ENCODE peak calls at places on chromosomes 6 and 20, in nine cellular contexts. N is mammary epithelial cell, A is ovary, L is ascending aorta, I is spleen, Y is glutamatergic neuron, P is stomach, U is PC-3, J is Panc1. Q is an unnamed sample.

GRCh38 chr6:1864496-1864895 is 254.8 kb downstream of the FOXC1 start:
- DNase-seq in N (no peak), A (no peak), L (no peak), I (no peak), Y (no peak), P (no peak), U (no peak), J (no peak), Q (no peak)

GRCh38 chr6:133892444-133893323 is 3.8 kb downstream of the TCF21 start:
- DNase-seq in N (no peak), A (peak), L (no peak), I (no peak), Y (peak), P (no peak), U (no peak), J (no peak), Q (no peak)

GRCh38 chr20:35551485-35551884 is 9.6 kb downstream of the ERGIC3 start:
- DNase-seq in N (no peak), A (no peak), L (no peak), I (peak), Y (no peak), P (no peak), U (no peak), J (no peak), Q (no peak)

GRCh38 chr6:1787894-1788293 is 178.2 kb downstream of the FOXC1 start:
- DNase-seq in N (peak), A (peak), L (peak), I (no peak), Y (no peak), P (no peak), U (no peak), J (no peak), Q (peak)

GRCh38 chr6:3317741-3318211 is 59.0 kb downstream of the PSMG4 start:
- DNase-seq in N (no peak), A (no peak), L (no peak), I (peak), Y (no peak), P (peak), U (no peak), J (no peak), Q (no peak)

GRCh38 chr6:170160031-170160627 is 130.7 kb downstream of the DLL1 start:
- DNase-seq in N (no peak), A (peak), L (no peak), I (peak), Y (no peak), P (no peak), U (no peak), J (no peak), Q (no peak)

GRCh38 chr20:4608861-4609260 is 112.8 kb upstream of the PRND start:
- DNase-seq in N (no peak), A (no peak), L (peak), I (no peak), Y (no peak), P (no peak), U (no peak), J (no peak), Q (no peak)

GRCh38 chr20:58504566-58504965 is 10.6 kb downstream of the APCDD1L start:
- DNase-seq in N (no peak), A (no peak), L (no peak), I (no peak), Y (no peak), P (peak), U (no peak), J (no peak), Q (no peak)

GRCh38 chr20:53984354-53984753 is 86.0 kb downstream of the BCAS1 start:
- DNase-seq in N (no peak), A (no peak), L (no peak), I (no peak), Y (no peak), P (no peak), U (no peak), J (no peak), Q (no peak)

GRCh38 chr20:23268792-23269354 is 81.7 kb upstream of the NXT1 start:
- DNase-seq in N (no peak), A (no peak), L (no peak), I (peak), Y (no peak), P (no peak), U (no peak), J (no peak), Q (no peak)

GRCh38 chr6:30902709-30903108 is 5.3 kb upstream of the GTF2H4 start:
- DNase-seq in N (no peak), A (no peak), L (no peak), I (no peak), Y (no peak), P (no peak), U (no peak), J (no peak), Q (no peak)

GRCh38 chr6:110979565-110980096 is 2.2 kb upstream of the RPF2 start:
- DNase-seq in N (no peak), A (no peak), L (no peak), I (no peak), Y (no peak), P (no peak), U (no peak), J (no peak), Q (no peak)

GRCh38 chr6:110980227-110980626 is 1.6 kb upstream of the RPF2 start:
- DNase-seq in N (no peak), A (no peak), L (no peak), I (no peak), Y (no peak), P (no peak), U (no peak), J (no peak), Q (no peak)

GRCh38 chr6:110980648-110981047 is 1.2 kb upstream of the RPF2 start:
- DNase-seq in N (no peak), A (no peak), L (no peak), I (no peak), Y (no peak), P (no peak), U (no peak), J (no peak), Q (no peak)

GRCh38 chr6:110971458-110971857 is 10.4 kb upstream of the RPF2 start:
- DNase-seq in N (no peak), A (no peak), L (no peak), I (no peak), Y (no peak), P (no peak), U (no peak), J (no peak), Q (peak)

GRCh38 chr6:110976575-110976974 is 5.3 kb upstream of the RPF2 start:
- DNase-seq in N (no peak), A (no peak), L (no peak), I (no peak), Y (no peak), P (no peak), U (no peak), J (no peak), Q (no peak)
- TF ChIP-seq CTCF in N (no peak), A (no peak), L (no peak), I (no peak), Y (no peak), P (no peak), U (no peak), J (no peak), Q (no peak)

GRCh38 chr20:17657079-17657825 is 24.8 kb downstream of the RRBP1 start:
- DNase-seq in N (no peak), A (no peak), L (no peak), I (peak), Y (peak), P (no peak), U (no peak), J (no peak), Q (no peak)

GRCh38 chr20:17655865-17656489 is 26.1 kb downstream of the RRBP1 start:
- DNase-seq in N (peak), A (no peak), L (no peak), I (peak), Y (no peak), P (no peak), U (peak), J (no peak), Q (peak)

GRCh38 chr20:17654649-17655285 is 27.3 kb downstream of the RRBP1 start:
- DNase-seq in N (no peak), A (no peak), L (no peak), I (peak), Y (peak), P (no peak), U (peak), J (no peak), Q (peak)

GRCh38 chr20:17653835-17654648 is 28.0 kb downstream of the RRBP1 start:
- DNase-seq in N (no peak), A (no peak), L (no peak), I (peak), Y (no peak), P (no peak), U (no peak), J (no peak), Q (no peak)

GRCh38 chr20:17655286-17655651 is 26.8 kb downstream of the RRBP1 start:
- DNase-seq in N (no peak), A (no peak), L (no peak), I (peak), Y (no peak), P (no peak), U (no peak), J (no peak), Q (no peak)
- TF ChIP-seq CTCF in N (no peak), A (no peak), L (no peak), I (no peak), Y (no peak), P (no peak), U (peak), J (peak), Q (no peak)

DNA sequence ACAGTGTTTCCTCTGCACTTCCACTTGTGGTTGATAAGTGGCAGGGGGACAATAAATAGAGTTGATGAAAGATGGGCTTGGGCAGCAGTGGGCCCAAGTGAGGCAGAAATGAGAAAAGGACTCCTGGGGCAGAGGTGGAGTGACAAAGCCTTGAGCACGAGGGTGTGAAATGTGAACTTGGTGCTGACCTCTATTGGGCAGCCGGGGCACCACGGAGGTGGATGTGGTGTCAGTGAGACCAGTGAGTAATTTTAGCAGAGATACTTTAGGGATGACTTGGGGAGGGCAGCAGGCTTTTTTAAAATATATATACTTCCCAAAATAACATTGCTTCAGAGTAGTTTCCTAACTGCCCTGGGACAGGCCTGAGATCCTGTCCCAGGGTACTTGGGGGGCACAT is 30.6 kb upstream of the MYLK2 start:
- DNase-seq in N (peak), A (no peak), L (no peak), I (no peak), Y (peak), P (no peak), U (no peak), J (no peak), Q (no peak)
- TF ChIP-seq CTCF in N (no peak), A (no peak), L (no peak), I (no peak), Y (peak), P (no peak), U (peak), J (peak), Q (no peak)

DNA sequence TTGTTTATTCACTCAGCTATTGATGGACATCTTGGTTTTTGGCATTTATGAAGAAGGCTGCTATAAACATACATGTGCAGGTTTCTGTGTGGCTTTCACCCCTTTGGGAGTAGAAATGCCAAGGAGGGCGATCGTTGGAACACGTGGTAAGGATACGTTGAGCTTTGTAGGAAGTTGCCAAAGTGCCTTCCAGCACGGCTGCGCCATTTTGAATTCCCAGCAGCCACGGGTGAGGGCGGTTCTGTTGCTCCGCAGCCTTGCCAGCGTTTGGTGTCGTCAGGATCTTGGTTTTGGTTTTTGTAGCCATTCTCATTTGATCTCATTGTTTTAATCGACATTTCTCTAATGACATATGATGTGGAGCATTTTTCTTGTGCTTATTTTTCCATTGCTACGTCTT is 21.8 kb downstream of the NTSR1 start:
- DNase-seq in N (no peak), A (no peak), L (no peak), I (no peak), Y (no peak), P (no peak), U (no peak), J (no peak), Q (no peak)
- TF ChIP-seq CTCF in N (no peak), A (no peak), L (no peak), I (no peak), Y (no peak), P (no peak), U (no peak), J (no peak), Q (no peak)

GRCh38 chr6:105179244-105180065 is at the start of gene POPDC3:
- DNase-seq in N (peak), A (peak), L (no peak), I (no peak), Y (peak), P (peak), U (peak), J (no peak), Q (peak)
- TF ChIP-seq CTCF in N (no peak), A (no peak), L (no peak), I (no peak), Y (no peak), P (no peak), U (no peak), J (no peak), Q (no peak)

DNA sequence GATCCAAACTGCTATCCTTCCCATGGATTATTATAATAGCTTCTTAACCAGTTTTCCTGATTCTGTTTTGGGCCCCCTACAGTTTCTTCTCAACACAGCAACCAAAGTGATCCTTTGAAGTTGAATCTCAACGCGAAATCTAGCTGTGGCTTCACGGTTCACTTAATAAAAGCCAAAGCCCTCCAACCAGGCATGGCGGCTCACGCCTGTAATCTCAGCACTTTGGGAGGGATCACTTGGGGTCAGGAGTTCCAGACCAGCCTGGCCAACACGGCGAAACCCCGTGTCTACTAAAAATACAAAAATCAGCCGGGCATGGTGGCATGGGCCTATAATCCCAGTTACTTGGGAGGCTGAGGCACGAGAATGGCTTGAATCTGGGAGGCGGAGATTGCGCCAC is 3.3 kb downstream of the RMND1 start:
- DNase-seq in N (no peak), A (no peak), L (no peak), I (no peak), Y (no peak), P (no peak), U (no peak), J (no peak), Q (no peak)
- TF ChIP-seq CTCF in N (no peak), A (no peak), L (no peak), I (no peak), Y (peak), P (no peak), U (no peak), J (no peak), Q (no peak)

DNA sequence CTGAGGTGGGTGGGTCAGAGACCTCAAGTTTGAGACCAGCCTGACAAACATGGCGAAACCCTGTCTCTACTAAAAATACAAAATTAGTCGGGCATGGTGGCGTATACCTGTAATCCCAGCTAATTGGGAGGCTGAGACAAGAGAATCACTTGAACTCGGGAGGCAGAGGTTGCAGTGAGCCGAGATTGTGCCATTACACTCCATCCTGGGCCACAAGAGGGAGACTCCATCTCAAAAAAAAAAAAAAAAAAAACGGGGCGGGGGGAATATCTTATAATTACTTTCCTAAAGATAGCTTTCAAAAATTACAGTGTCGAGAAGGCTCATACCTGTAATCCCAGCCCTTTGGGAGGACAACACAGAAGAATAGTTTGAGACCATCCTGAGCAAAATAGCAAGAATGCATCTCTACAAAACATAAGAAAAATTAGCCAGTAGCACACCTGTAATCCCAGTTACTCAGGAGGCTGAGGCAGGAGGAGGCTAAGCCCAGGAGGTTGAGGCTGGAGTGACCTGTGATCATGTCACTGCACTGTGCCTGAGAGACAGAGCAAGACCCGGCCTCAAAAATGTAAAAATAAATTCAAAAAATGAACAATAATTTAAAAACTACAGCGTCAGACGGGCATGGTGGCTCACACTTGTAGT is 25.8 kb downstream of the CBFA2T2 start:
- DNase-seq in N (no peak), A (no peak), L (no peak), I (no peak), Y (no peak), P (no peak), U (peak), J (no peak), Q (peak)
- TF ChIP-seq CTCF in N (peak), A (no peak), L (peak), I (no peak), Y (peak), P (no peak), U (peak), J (peak), Q (peak)

GRCh38 chr20:13322621-13323020 is 101.5 kb downstream of the ISM1 start:
- DNase-seq in N (no peak), A (no peak), L (no peak), I (no peak), Y (no peak), P (no peak), U (no peak), J (no peak), Q (no peak)

GRCh38 chr20:13325796-13326340 is 104.8 kb downstream of the ISM1 start:
- DNase-seq in N (no peak), A (no peak), L (no peak), I (no peak), Y (no peak), P (no peak), U (no peak), J (no peak), Q (no peak)

GRCh38 chr20:13321416-13321815 is 100.3 kb downstream of the ISM1 start:
- DNase-seq in N (no peak), A (no peak), L (no peak), I (no peak), Y (no peak), P (no peak), U (no peak), J (no peak), Q (no peak)

GRCh38 chr20:13322198-13322597 is 101.1 kb downstream of the ISM1 start:
- DNase-seq in N (no peak), A (no peak), L (no peak), I (no peak), Y (no peak), P (no peak), U (no peak), J (no peak), Q (no peak)

DNA sequence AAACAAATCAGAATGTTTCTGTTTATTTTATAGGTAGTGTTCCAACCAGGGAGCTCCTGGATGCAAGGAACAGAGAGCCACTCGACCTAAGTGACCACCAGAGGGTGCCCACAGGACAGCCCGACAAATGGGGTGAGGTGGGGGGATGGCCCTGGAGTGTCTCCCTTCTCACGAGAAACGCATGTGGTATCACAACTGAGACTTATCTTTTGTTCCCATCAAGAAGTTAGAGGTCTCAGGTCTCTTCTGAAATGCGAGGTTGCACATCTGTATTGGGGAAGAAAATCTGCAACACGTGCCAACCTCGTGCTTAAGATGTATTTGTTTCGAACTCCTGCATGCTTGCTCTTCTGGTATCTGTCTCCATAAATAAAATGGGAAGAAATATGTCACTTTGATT is 104.0 kb downstream of the ISM1 start:
- DNase-seq in N (no peak), A (no peak), L (no peak), I (no peak), Y (peak), P (no peak), U (peak), J (no peak), Q (peak)
- TF ChIP-seq CTCF in N (peak), A (no peak), L (peak), I (no peak), Y (peak), P (no peak), U (peak), J (peak), Q (peak)

GRCh38 chr6:55175778-55176084 is 1.4 kb downstream of the HCRTR2 start:
- DNase-seq in N (no peak), A (no peak), L (no peak), I (no peak), Y (no peak), P (no peak), U (no peak), J (no peak), Q (no peak)
- TF ChIP-seq CTCF in N (no peak), A (no peak), L (no peak), I (no peak), Y (no peak), P (no peak), U (no peak), J (no peak), Q (no peak)

GRCh38 chr6:56714982-56715456 is 72.3 kb upstream of the DST start:
- DNase-seq in N (peak), A (no peak), L (peak), I (no peak), Y (no peak), P (no peak), U (peak), J (no peak), Q (peak)

GRCh38 chr6:56710967-56711366 is 68.3 kb upstream of the DST start:
- DNase-seq in N (no peak), A (no peak), L (no peak), I (no peak), Y (no peak), P (no peak), U (no peak), J (no peak), Q (no peak)

GRCh38 chr6:56716229-56716628 is 73.5 kb upstream of the DST start:
- DNase-seq in N (no peak), A (no peak), L (no peak), I (no peak), Y (no peak), P (no peak), U (no peak), J (no peak), Q (no peak)

GRCh38 chr6:56713285-56713684 is 70.6 kb upstream of the DST start:
- DNase-seq in N (peak), A (no peak), L (peak), I (no peak), Y (no peak), P (peak), U (peak), J (peak), Q (peak)

DNA sequence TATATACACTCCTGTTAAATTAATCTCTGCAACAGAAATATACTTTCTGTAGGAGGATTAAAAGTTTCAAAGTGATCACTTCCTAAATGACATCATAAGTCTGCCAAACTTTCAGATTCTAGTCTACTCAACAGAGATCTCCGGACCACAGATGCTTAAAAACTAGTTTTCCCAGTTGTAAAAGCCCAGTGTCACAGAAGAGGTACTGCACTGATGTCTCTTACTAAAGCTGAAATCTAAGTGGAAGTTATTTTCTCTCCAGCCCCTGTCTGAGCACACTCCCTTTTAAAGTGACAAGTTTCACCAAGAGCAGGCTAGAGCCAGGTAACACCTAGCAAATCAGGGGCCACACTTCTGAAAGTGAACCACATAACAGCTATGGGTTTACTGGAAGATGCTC is 71.6 kb upstream of the DST start:
- DNase-seq in N (no peak), A (no peak), L (no peak), I (no peak), Y (no peak), P (no peak), U (peak), J (no peak), Q (no peak)
- TF ChIP-seq CTCF in N (no peak), A (no peak), L (no peak), I (no peak), Y (peak), P (no peak), U (no peak), J (no peak), Q (no peak)

Q was measured in epithelial cell of esophagus.